ENCODE peak calls at places on chromosome 1, in ten cellular contexts. K is A549, Q is heart left ventricle, V is HepG2, J is upper lobe of left lung, H is right lobe of liver, A is body of pancreas, B is GM12878, Z is K562, S is HCT116. D is an unnamed sample.

GRCh38 chr1:116067564-116067887 is 43.7 kb upstream of the MAB21L3 start:
- ATAC-seq in K (no peak), Q (peak), V (no peak), J (no peak), H (no peak), A (peak), B (no peak), Z (no peak), S (no peak), D (peak)

GRCh38 chr1:183633676-183634343 is 1.8 kb downstream of the ARPC5 start:
- ATAC-seq in K (peak), Q (no peak), V (peak), J (no peak), H (peak), A (no peak), B (peak), Z (peak), S (peak), D (peak)

GRCh38 chr1:183537405-183537804 is 52.9 kb downstream of the NCF2 start:
- ATAC-seq in K (no peak), Q (no peak), V (no peak), J (no peak), H (no peak), A (no peak), B (no peak), Z (no peak), S (no peak), D (no peak)

GRCh38 chr1:117662667-117663066 is 56.8 kb downstream of the TENT5C start:
- ATAC-seq in K (no peak), Q (no peak), V (no peak), J (peak), H (no peak), A (no peak), B (no peak), Z (no peak), S (no peak), D (no peak)

GRCh38 chr1:25896266-25896665 is 10.0 kb downstream of the STMN1 start:
- ATAC-seq in K (no peak), Q (no peak), V (no peak), J (no peak), H (no peak), A (no peak), B (no peak), Z (peak), S (no peak), D (no peak)

GRCh38 chr1:231871471-231871870 is 244.9 kb downstream of the DISC1 start:
- ATAC-seq in K (no peak), Q (no peak), V (no peak), J (no peak), H (no peak), A (no peak), B (no peak), Z (no peak), S (no peak), D (no peak)

GRCh38 chr1:198153103-198153502 is 3.7 kb upstream of the NEK7 start:
- ATAC-seq in K (no peak), Q (peak), V (no peak), J (no peak), H (peak), A (no peak), B (no peak), Z (no peak), S (no peak), D (no peak)

GRCh38 chr1:97943354-97943753 is 22.5 kb upstream of the DPYD start:
- ATAC-seq in K (no peak), Q (no peak), V (no peak), J (no peak), H (no peak), A (no peak), B (no peak), Z (no peak), S (no peak), D (no peak)

GRCh38 chr1:100606438-100606837 is 68.5 kb downstream of the GPR88 start:
- ATAC-seq in K (peak), Q (peak), V (peak), J (no peak), H (peak), A (peak), B (peak), Z (peak), S (peak), D (no peak)

GRCh38 chr1:178093958-178094751 is at the start of gene RASAL2:
- ATAC-seq in K (peak), Q (peak), V (peak), J (peak), H (peak), A (peak), B (peak), Z (peak), S (peak), D (peak)

GRCh38 chr1:1033731-1034437 is 14.0 kb downstream of the AGRN start:
- ATAC-seq in K (no peak), Q (no peak), V (no peak), J (no peak), H (no peak), A (no peak), B (peak), Z (no peak), S (no peak), D (no peak)

GRCh38 chr1:78157162-78157561 is 111.4 kb downstream of the GIPC2 start:
- ATAC-seq in K (no peak), Q (no peak), V (no peak), J (no peak), H (no peak), A (no peak), B (no peak), Z (no peak), S (no peak), D (no peak)

GRCh38 chr1:11567244-11568065 is 86.8 kb downstream of the FBXO2 start:
- ATAC-seq in K (no peak), Q (no peak), V (peak), J (no peak), H (no peak), A (no peak), B (no peak), Z (no peak), S (no peak), D (no peak)

GRCh38 chr1:84757301-84757700 is 67.0 kb upstream of the SSX2IP start:
- ATAC-seq in K (no peak), Q (no peak), V (peak), J (no peak), H (no peak), A (no peak), B (no peak), Z (peak), S (peak), D (no peak)

GRCh38 chr1:100187912-100188311 is 9.9 kb upstream of the LRRC39 start:
- ATAC-seq in K (no peak), Q (peak), V (peak), J (no peak), H (peak), A (peak), B (no peak), Z (no peak), S (no peak), D (peak)

GRCh38 chr1:43239484-43239883 is 30.3 kb upstream of the TMEM125 start:
- ATAC-seq in K (no peak), Q (no peak), V (no peak), J (no peak), H (no peak), A (no peak), B (peak), Z (no peak), S (no peak), D (no peak)

GRCh38 chr1:234909307-234909706 is 219.3 kb downstream of the TOMM20 start:
- ATAC-seq in K (no peak), Q (no peak), V (no peak), J (no peak), H (no peak), A (no peak), B (no peak), Z (no peak), S (no peak), D (no peak)

GRCh38 chr1:110502402-110502801 is 16.6 kb downstream of the KCNA10 start:
- ATAC-seq in K (no peak), Q (peak), V (no peak), J (no peak), H (peak), A (no peak), B (peak), Z (no peak), S (no peak), D (peak)

GRCh38 chr1:27519341-27520258 is 29.6 kb upstream of the WASF2 start:
- ATAC-seq in K (peak), Q (peak), V (peak), J (peak), H (peak), A (peak), B (no peak), Z (no peak), S (no peak), D (no peak)

DNA sequence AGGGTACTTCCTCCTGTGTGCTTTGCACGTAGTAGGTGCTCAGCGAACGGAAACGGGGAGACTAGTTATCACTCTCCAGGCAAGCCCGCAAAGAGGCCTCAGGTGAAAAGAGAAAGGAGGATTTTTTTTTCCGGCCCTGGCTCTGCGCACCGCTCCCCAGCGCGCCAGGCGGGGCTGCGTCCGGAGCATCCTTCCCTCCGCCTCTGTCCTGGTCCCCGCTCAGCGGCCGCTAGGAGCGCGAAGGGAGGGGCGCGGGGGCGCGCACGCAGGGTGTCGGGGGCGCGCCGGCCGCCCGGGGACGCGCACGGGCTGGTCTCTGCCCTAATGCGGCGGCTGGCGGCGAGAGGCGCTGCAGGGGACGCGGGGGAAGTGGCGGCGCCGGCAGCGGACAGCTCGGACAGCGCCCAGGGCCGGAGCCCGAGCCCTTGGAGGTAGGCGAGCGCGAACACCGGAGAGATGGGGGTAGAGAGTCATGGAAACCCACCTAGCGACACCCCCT is 42.3 kb upstream of the NFASC start:
- ATAC-seq in K (peak), Q (peak), V (peak), J (no peak), H (peak), A (peak), B (peak), Z (peak), S (peak), D (peak)
- TF ChIP-seq POLR2A in K (no peak), Q (no peak), V (no peak), J (no peak), H (no peak), A (no peak), B (no peak), Z (no peak), S (no peak), D (peak)

GRCh38 chr1:212167098-212167497 is 118.1 kb upstream of the PPP2R5A start:
- ATAC-seq in K (no peak), Q (peak), V (peak), J (peak), H (peak), A (peak), B (no peak), Z (peak), S (no peak), D (peak)
- TF ChIP-seq POLR2A in K (no peak), Q (no peak), V (no peak), J (no peak), H (no peak), A (no peak), B (no peak), Z (no peak), S (no peak), D (no peak)

GRCh38 chr1:171963762-171964161 is 122.5 kb downstream of the DNM3 start:
- ATAC-seq in K (no peak), Q (no peak), V (no peak), J (no peak), H (no peak), A (no peak), B (no peak), Z (no peak), S (no peak), D (no peak)

GRCh38 chr1:171966426-171967220 is 125.3 kb downstream of the DNM3 start:
- ATAC-seq in K (no peak), Q (peak), V (no peak), J (no peak), H (no peak), A (no peak), B (no peak), Z (no peak), S (no peak), D (no peak)

GRCh38 chr1:171965802-171966201 is 124.5 kb downstream of the DNM3 start:
- ATAC-seq in K (no peak), Q (no peak), V (no peak), J (no peak), H (no peak), A (no peak), B (no peak), Z (no peak), S (no peak), D (no peak)

DNA sequence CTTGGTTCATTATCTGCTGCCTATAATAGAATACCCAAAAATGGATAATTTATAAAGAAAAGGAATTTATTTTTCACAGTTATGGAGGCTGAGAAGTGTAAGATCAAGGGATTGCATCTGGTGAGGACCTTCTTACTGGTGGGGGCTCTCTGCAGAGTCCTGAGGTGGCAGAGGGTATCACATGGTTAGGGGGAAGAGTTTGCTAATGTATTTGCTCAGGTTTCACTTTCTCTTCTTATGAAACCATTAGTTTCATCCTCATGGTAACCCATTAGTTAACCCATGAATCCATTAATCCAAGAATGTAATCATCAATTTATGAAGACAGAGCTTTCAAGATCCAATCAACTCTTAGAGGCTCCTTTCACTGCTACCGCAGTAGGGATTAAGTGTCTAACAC is 120.6 kb downstream of the DNM3 start:
- ATAC-seq in K (no peak), Q (no peak), V (no peak), J (no peak), H (no peak), A (no peak), B (peak), Z (no peak), S (no peak), D (no peak)
- TF ChIP-seq POLR2A in K (no peak), Q (no peak), V (no peak), J (no peak), H (no peak), A (no peak), B (no peak), Z (no peak), S (no peak), D (no peak)

DNA sequence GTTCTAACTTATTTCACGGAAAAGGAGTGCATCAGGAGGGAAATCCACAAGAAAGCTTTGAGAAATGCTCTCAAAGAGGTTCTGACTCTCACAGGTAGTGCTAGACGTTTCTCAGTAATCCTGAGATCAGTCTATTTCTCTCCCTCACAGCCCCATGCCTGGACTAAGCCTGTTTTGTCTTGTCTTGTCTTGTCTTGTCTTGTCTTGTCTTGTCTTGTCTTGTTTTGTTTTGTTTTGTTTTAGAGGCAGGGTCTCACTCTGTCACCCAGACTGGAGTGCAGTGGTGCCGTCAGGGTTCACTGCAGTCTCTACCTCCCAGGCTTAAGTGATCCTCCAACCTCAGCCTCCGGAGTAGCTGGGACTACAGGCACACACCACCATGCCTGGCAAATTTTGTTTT is 133.3 kb upstream of the SGIP1 start:
- ATAC-seq in K (no peak), Q (no peak), V (no peak), J (no peak), H (no peak), A (no peak), B (no peak), Z (no peak), S (no peak), D (no peak)
- TF ChIP-seq POLR2A in K (no peak), Q (no peak), V (no peak), J (no peak), H (no peak), A (no peak), B (no peak), Z (no peak), S (no peak), D (no peak)

GRCh38 chr1:18900303-18900841 is 2.0 kb downstream of the ALDH4A1 start:
- ATAC-seq in K (no peak), Q (no peak), V (peak), J (no peak), H (peak), A (no peak), B (no peak), Z (no peak), S (no peak), D (no peak)

GRCh38 chr1:18901952-18902522 is 318 bp downstream of the ALDH4A1 start:
- ATAC-seq in K (peak), Q (no peak), V (no peak), J (no peak), H (no peak), A (no peak), B (peak), Z (no peak), S (no peak), D (peak)

GRCh38 chr1:18901147-18901951 is 1.0 kb downstream of the ALDH4A1 start:
- ATAC-seq in K (no peak), Q (no peak), V (peak), J (no peak), H (peak), A (no peak), B (no peak), Z (no peak), S (no peak), D (no peak)

GRCh38 chr1:18903313-18903671 is 937 bp upstream of the ALDH4A1 start:
- ATAC-seq in K (no peak), Q (no peak), V (no peak), J (no peak), H (no peak), A (no peak), B (no peak), Z (no peak), S (no peak), D (no peak)

DNA sequence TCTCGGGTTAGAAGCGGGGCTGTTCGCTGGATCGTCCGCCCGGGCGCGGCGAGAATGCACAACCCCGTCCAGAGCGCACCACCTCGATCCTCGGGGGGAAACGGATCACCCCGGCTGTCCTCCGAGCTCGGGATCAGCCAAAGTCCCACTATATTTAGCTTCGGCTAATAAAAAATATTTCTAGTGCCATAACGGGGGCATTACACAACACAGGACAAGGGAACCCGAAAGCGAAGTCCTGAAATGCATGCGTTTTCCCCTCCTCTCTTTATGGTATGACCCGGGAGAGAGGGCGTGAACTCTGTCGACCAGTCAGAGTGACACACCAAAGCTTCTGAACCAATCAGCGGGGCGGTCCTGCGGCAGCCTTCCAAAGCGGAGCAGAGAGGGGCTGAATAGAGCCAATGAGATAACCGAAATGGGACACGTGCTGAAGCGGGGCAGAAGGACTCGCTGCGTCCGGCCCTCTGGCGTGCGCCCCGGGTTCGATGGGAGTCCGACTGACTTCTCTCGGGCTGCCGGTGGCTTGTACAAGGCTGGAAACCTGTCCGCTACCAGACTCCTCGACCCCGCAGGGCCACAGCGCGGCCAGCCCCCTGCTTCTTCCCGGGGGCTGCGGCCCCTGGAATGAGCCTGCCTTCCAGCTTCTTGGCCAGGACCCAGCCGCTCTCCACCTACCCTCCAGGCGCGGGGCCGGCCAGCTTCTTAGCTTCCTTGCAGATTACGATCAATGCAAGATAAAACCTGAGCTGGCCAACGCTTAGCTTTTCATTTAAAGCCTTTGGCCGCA is at the start of gene ALDH4A1:
- ATAC-seq in K (peak), Q (peak), V (peak), J (peak), H (peak), A (peak), B (peak), Z (peak), S (peak), D (peak)
- TF ChIP-seq POLR2A in K (peak), Q (peak), V (peak), J (peak), H (peak), A (peak), B (peak), Z (peak), S (peak), D (peak)

DNA sequence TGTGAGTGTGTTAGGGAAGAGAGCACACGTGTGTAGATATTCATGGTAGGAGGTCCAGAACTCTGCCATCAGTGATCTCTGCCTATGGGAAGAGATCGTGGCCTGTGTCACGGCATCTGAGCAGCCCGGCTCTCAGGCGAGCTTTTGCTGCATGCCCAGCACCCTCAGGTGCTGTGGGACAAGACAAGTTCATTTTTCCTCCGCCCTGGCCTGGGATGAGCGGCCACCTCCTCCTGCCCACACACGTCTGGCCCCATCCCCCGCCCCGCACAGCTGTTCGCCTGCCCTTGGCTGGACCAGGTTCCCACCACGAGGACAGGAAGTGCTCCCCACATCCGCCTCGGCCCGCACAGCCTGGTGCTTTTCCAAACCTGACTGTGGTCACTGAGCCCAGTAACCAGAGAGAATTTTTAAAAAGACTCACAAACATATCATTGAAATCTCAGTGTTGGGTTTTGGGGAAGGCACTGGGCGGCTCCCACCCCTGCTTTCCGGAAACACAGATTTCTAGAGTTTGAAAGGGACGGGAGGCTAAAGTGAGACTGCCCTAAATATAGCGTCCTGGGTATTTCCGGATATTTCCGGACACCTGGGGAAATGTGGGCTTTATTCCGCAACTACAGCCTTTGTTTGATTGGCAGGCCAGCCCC is 18.0 kb downstream of the BMP8A start:
- ATAC-seq in K (no peak), Q (peak), V (no peak), J (no peak), H (peak), A (peak), B (peak), Z (peak), S (no peak), D (peak)
- TF ChIP-seq POLR2A in K (no peak), Q (no peak), V (no peak), J (no peak), H (no peak), A (no peak), B (peak), Z (no peak), S (no peak), D (no peak)

GRCh38 chr1:182347019-182347418 is 44.6 kb downstream of the GLUL start:
- ATAC-seq in K (no peak), Q (no peak), V (no peak), J (no peak), H (no peak), A (no peak), B (no peak), Z (peak), S (no peak), D (no peak)

GRCh38 chr1:182351790-182352364 is 39.7 kb downstream of the GLUL start:
- ATAC-seq in K (no peak), Q (no peak), V (no peak), J (no peak), H (no peak), A (no peak), B (no peak), Z (no peak), S (no peak), D (peak)

GRCh38 chr1:182350839-182351238 is 40.8 kb downstream of the GLUL start:
- ATAC-seq in K (no peak), Q (peak), V (peak), J (peak), H (peak), A (peak), B (no peak), Z (peak), S (peak), D (peak)

GRCh38 chr1:182348916-182349747 is 42.5 kb downstream of the GLUL start:
- ATAC-seq in K (no peak), Q (peak), V (peak), J (peak), H (no peak), A (no peak), B (no peak), Z (peak), S (no peak), D (peak)
- TF ChIP-seq POLR2A in K (no peak), Q (no peak), V (no peak), J (no peak), H (no peak), A (no peak), B (no peak), Z (no peak), S (no peak), D (no peak)

D was measured in gastroesophageal sphincter.